ENCODE peak calls at places on chromosomes 6 and 20, in eight cellular contexts. W is tibial nerve, L is lower leg skin, T is IMR-90, Y is breast epithelium, V is body of pancreas, F is HepG2, P is testis. O is an unnamed sample.

GRCh38 chr6:150813993-150814359 is 51.5 kb upstream of the MTHFD1L start:
- DNase-seq in F (peak), W (no peak), P (no peak), V (no peak), T (peak), L (no peak), Y (no peak), O (no peak)

GRCh38 chr6:160692369-160692959 is 9.6 kb upstream of the PLG start:
- DNase-seq in Y (no peak), P (no peak), T (no peak), W (no peak), L (no peak), V (no peak), F (no peak), O (no peak)

GRCh38 chr20:41293269-41294037 is 24.1 kb downstream of the ZHX3 start:
- DNase-seq in F (no peak), T (peak), Y (no peak), P (peak), L (no peak), W (peak), V (no peak), O (no peak)

GRCh38 chr20:38034108-38034649 is 633 bp downstream of the RPRD1B start:
- DNase-seq in T (no peak), F (no peak), P (no peak), V (no peak), Y (no peak), W (no peak), L (no peak), O (peak)

GRCh38 chr6:107185570-107185969 is 70.3 kb upstream of the BEND3 start:
- DNase-seq in Y (no peak), V (no peak), P (peak), W (no peak), F (peak), T (peak), L (no peak), O (no peak)

GRCh38 chr20:31698803-31699718 is 23.6 kb downstream of the BCL2L1 start:
- DNase-seq in W (peak), T (peak), F (peak), Y (no peak), V (peak), L (peak), P (peak), O (peak)

GRCh38 chr6:55868910-55869479 is 6.4 kb downstream of the BMP5 start:
- DNase-seq in Y (no peak), W (no peak), F (no peak), L (no peak), P (no peak), V (no peak), T (peak), O (no peak)

GRCh38 chr20:58826271-58826670 is 24.4 kb downstream of the GNAS-AS1 start:
- DNase-seq in L (no peak), W (no peak), V (no peak), Y (no peak), T (no peak), P (no peak), F (no peak), O (no peak)

GRCh38 chr6:144345451-144345850 is 60.3 kb downstream of the UTRN start:
- DNase-seq in L (no peak), T (no peak), Y (no peak), P (no peak), V (no peak), W (no peak), F (no peak), O (no peak)

GRCh38 chr6:132530293-132530974 is 7.6 kb upstream of the TAAR9 start:
- DNase-seq in V (peak), W (peak), L (no peak), Y (no peak), F (peak), T (peak), P (peak), O (peak)

GRCh38 chr20:63574156-63574828 is at the start of gene HELZ2:
- DNase-seq in L (peak), W (peak), Y (peak), T (peak), F (peak), P (peak), V (peak), O (peak)

GRCh38 chr20:54545959-54546358 is 70.6 kb downstream of the DOK5 start:
- DNase-seq in V (no peak), T (peak), F (no peak), W (no peak), L (no peak), P (no peak), Y (no peak), O (no peak)

GRCh38 chr6:39696986-39697788 is 28.0 kb downstream of the KIF6 start:
- DNase-seq in V (no peak), Y (no peak), F (no peak), L (no peak), W (no peak), T (no peak), P (no peak), O (no peak)

GRCh38 chr6:148431413-148431812 is 88.8 kb downstream of the SASH1 start:
- DNase-seq in L (no peak), W (no peak), P (no peak), V (no peak), Y (no peak), T (no peak), F (no peak), O (no peak)

GRCh38 chr6:20319520-20320357 is 81.9 kb upstream of the E2F3 start:
- DNase-seq in F (no peak), V (no peak), T (no peak), W (no peak), P (peak), Y (no peak), L (no peak), O (peak)

GRCh38 chr6:35552285-35552917 is 39.7 kb upstream of the TULP1 start:
- DNase-seq in T (peak), P (no peak), L (no peak), W (no peak), Y (no peak), F (peak), V (peak), O (peak)

GRCh38 chr20:10253750-10254149 is 35.1 kb downstream of the SNAP25 start:
- DNase-seq in F (no peak), V (no peak), L (no peak), P (no peak), T (no peak), Y (no peak), W (no peak), O (no peak)

GRCh38 chr20:20465259-20465658 is 97.4 kb downstream of the INSM1 start:
- DNase-seq in F (no peak), W (no peak), P (no peak), T (no peak), L (no peak), Y (no peak), V (no peak), O (no peak)

GRCh38 chr6:124997196-124997875 is 35.1 kb downstream of the RNF217 start:
- DNase-seq in L (no peak), W (no peak), T (no peak), P (no peak), V (no peak), Y (no peak), F (no peak), O (no peak)

GRCh38 chr6:36907781-36908180 is 22.0 kb downstream of the C6orf89 start:
- DNase-seq in W (no peak), F (no peak), Y (no peak), V (peak), P (peak), L (no peak), T (peak), O (peak)

GRCh38 chr6:99614430-99615161 is 8.0 kb downstream of the PRDM13 start:
- DNase-seq in Y (no peak), T (no peak), L (no peak), F (no peak), W (no peak), P (no peak), V (no peak), O (peak)

GRCh38 chr6:167005350-167006159 is 6.4 kb downstream of the CEP43 start:
- DNase-seq in Y (no peak), T (no peak), P (peak), V (peak), L (no peak), W (no peak), F (no peak), O (no peak)

GRCh38 chr6:71238351-71238750 is 50.3 kb upstream of the OGFRL1 start:
- DNase-seq in P (no peak), Y (no peak), F (no peak), V (no peak), W (no peak), L (no peak), T (peak), O (no peak)

GRCh38 chr20:33667245-33668086 is 723 bp downstream of the ACTL10 start:
- DNase-seq in W (no peak), F (no peak), P (no peak), Y (peak), V (peak), L (peak), T (peak), O (peak)

GRCh38 chr6:140537834-140538680 is 1163.6 kb upstream of the CITED2 start:
- DNase-seq in W (peak), Y (no peak), F (peak), T (peak), P (peak), L (no peak), V (no peak), O (no peak)

GRCh38 chr6:140208286-140208685 is 833.8 kb upstream of the CITED2 start:
- DNase-seq in V (no peak), L (no peak), T (no peak), F (no peak), W (no peak), Y (no peak), P (no peak), O (no peak)

GRCh38 chr20:52192296-52193007 is 873 bp upstream of the ZFP64 start:
- DNase-seq in V (no peak), L (no peak), Y (no peak), F (peak), T (no peak), W (no peak), P (peak), O (peak)

GRCh38 chr6:169556758-169557505 is 144.9 kb downstream of the WDR27 start:
- DNase-seq in T (no peak), W (no peak), Y (no peak), L (no peak), P (no peak), V (no peak), F (no peak), O (no peak)

GRCh38 chr6:123323419-123324329 is 313.1 kb downstream of the TRDN start:
- DNase-seq in W (no peak), T (no peak), P (no peak), V (no peak), F (peak), L (no peak), Y (no peak), O (no peak)

GRCh38 chr6:53986165-53986720 is 125.0 kb upstream of the MLIP start:
- DNase-seq in W (peak), Y (no peak), L (no peak), F (peak), P (peak), T (peak), V (peak), O (peak)

GRCh38 chr6:136326038-136326561 is 36.5 kb upstream of the BCLAF1 start:
- DNase-seq in T (peak), Y (no peak), V (no peak), F (peak), L (no peak), W (no peak), P (no peak), O (peak)

GRCh38 chr6:34646714-34647113 is 49.9 kb downstream of the ILRUN start:
- DNase-seq in L (no peak), W (no peak), T (no peak), F (no peak), V (no peak), Y (no peak), P (no peak), O (no peak)

GRCh38 chr20:45987108-45987780 is 15.2 kb upstream of the ZNF335 start:
- DNase-seq in P (peak), W (peak), F (peak), T (peak), Y (peak), L (peak), V (peak), O (peak)

GRCh38 chr6:71387179-71387578 is 98.6 kb downstream of the OGFRL1 start:
- DNase-seq in V (no peak), T (peak), P (no peak), W (no peak), Y (no peak), F (no peak), L (no peak), O (no peak)

GRCh38 chr6:13272131-13273046 is 55.9 kb downstream of the TBC1D7 start:
- DNase-seq in W (peak), Y (no peak), F (no peak), P (peak), L (peak), T (no peak), V (no peak), O (peak)

GRCh38 chr20:34271961-34272360 is 30.7 kb downstream of the ASIP start:
- DNase-seq in L (no peak), Y (no peak), V (no peak), W (no peak), P (no peak), F (no peak), T (peak), O (no peak)

DNA sequence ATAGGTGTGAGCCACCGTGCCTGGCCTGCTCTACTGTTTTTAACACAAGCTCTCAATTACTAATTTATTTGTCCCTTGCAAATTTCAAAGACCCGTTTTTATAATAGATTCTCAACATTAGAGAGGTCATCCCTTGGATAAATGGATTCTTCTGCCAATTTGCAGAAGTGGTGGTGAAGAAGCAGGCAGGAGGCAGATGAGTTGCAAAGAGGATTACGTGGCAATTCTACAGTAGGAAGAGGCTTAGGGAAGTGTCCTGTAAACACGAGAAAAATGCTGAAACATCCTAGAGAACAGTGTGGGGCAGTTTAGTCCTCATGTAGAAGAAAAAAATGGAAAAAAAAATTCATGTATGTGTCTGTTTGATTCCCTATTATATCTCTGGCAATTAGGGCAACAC is 87.6 kb downstream of the BMP2 start:
- DNase-seq in L (no peak), T (no peak), F (no peak), Y (no peak), W (no peak), V (no peak), P (no peak), O (no peak)
- TF ChIP-seq POLR2A in L (no peak), T (no peak), F (no peak), Y (no peak), W (no peak), V (no peak), P (no peak), O (no peak)

DNA sequence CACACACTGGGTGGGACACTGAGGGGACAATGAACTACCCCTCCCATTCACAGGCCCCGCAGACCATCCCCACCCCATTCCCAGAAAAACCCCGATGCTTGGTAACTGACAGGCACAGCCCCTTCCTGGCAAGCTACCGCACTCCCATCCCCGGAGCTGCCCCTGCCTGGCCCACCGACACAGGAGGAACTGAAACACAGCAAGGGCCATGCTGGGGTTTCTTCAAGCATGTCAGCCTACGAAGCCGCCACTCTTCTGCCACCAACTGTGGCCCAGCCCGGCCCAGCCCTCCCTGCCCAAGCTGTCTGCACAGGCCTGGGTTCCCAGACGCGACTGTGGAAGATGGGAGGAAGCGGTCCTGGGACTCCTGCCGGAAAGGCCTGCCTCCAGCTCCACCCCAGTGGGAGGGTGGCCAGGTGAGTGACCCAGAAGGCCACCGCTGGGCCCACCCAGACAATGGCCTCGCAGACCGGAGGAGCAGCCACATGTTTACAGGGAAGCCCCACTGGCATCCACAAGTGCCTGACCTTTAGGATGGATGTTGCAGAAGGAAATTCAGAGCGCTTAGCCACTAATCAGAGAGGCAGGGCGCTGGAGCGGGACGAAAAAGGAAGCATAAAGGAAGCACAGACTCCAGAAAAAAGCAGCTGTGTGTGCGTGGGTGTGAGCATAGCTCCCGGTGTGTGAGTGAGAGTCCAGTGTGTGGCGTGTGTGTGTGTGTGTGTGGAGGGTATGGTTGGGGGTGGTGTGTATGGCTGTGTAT is 91.5 kb downstream of the PRND start:
- DNase-seq in L (no peak), T (no peak), P (peak), V (no peak), W (no peak), F (no peak), Y (no peak), O (no peak)
- TF ChIP-seq POLR2A in L (no peak), T (no peak), P (no peak), V (no peak), W (no peak), F (no peak), Y (no peak), O (no peak)

GRCh38 chr20:36677422-36677771 is 31.4 kb upstream of the SLA2 start:
- DNase-seq in P (no peak), F (no peak), L (no peak), V (no peak), T (no peak), Y (no peak), W (no peak), O (no peak)
- TF ChIP-seq POLR2A in P (no peak), F (peak), L (no peak), V (no peak), T (no peak), Y (no peak), W (no peak), O (no peak)

DNA sequence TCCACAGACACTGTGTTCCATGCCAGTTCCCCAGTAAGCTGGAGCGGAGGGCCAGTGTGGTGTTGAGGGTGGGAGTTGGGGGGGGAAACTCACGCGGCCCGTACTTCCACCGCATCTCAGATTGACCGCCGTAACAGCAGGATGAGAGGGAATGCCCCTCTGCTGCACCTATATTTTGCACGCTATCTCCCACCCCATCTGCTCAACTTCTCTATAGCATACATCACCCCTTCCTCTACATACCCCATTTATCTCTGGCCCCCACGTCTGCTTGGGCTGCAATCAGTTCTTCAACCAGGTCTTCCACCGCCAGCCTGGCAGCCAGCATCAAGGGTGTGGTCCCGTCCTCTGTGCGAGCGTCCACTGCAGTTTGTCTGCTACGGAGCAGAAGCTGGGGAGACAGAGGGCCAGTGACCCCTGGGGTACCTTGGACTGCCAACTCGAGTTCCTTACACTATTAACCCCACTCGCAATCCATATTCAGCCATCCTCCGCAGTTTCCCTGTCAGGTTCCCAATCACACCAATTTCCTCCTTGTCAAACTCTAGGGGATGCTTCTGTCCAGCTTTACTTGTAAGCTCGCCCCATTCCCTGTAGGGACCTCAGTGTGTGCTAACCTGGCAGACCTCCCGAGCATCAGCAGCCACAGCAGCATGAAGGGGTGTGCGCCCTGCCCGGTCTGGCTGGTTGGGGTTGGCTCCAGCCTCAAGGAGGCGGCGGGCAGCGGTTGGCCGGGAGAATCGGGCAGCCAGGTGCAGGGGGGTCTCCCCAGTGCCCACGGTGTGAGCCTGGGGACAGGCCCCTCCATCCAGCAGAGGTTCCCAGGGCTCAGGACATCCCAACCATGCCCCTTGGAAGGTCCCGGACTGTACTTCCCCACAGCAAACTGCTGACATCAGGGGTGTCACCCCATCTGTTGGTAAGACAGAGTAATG is 4.5 kb upstream of the GPSM3 start:
- DNase-seq in V (no peak), Y (no peak), F (no peak), T (peak), W (peak), L (peak), P (peak), O (peak)
- TF ChIP-seq POLR2A in V (no peak), Y (no peak), F (no peak), T (no peak), W (no peak), L (no peak), P (no peak), O (no peak)

GRCh38 chr6:10692965-10693538 is 1.4 kb downstream of the C6orf52 start:
- DNase-seq in V (no peak), W (no peak), L (no peak), T (no peak), Y (no peak), P (no peak), F (no peak), O (peak)

GRCh38 chr6:10695086-10695657 is 400 bp downstream of the PAK1IP1 start:
- DNase-seq in L (no peak), F (no peak), T (peak), V (no peak), Y (no peak), P (no peak), W (no peak), O (peak)

GRCh38 chr6:10696655-10697054 is 1.9 kb downstream of the PAK1IP1 start:
- DNase-seq in V (no peak), F (no peak), W (no peak), Y (no peak), T (no peak), L (no peak), P (no peak), O (no peak)

GRCh38 chr6:10690651-10691445 is 3.6 kb downstream of the C6orf52 start:
- DNase-seq in P (no peak), L (no peak), T (no peak), V (no peak), W (no peak), F (no peak), Y (no peak), O (no peak)

DNA sequence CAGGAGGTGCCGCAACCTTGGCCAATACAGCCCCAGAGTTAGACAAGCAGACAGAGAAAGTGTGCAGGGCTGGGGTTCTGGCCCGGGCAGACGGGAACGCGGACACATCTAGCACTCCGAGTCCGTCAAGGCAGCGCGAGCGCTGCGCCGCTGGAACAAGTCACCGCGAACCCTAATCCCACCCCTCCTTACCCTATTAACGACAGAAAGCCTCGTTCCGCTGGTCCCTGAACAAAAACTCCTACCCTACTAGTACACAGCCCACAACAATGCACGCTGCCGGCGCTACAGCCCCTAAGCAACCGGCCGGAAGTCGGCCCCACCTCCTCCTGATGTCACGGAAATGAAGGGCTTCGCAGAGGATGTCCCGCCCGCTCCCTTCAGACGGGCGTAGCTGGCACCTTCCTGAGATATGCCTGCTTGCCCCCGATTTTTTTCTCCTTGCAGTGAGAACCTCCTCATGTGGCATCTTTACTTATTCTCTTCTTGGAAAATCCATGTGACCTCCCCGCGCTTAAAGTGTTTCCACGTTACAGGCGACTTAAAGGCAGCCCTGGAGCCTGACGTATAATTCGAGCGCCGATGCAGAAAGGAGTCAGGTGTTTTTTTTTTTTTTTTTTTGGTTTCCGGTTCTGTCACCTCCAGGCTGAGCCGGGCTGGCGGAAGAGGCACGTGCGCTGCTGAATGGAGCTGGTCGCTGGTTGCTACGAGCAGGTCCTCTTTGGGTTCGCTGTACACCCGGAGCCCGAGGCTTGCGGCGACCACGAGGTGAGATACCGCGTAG is at the start of the genes C6orf52 and PAK1IP1:
- DNase-seq in P (peak), W (peak), Y (peak), F (peak), V (peak), L (peak), T (peak), O (peak)
- TF ChIP-seq POLR2A in P (peak), W (peak), Y (peak), F (peak), V (peak), L (no peak), T (peak), O (peak)

O was measured in erythroblast.